ENCODE peak calls at places on chromosomes 4 and X, in seven cellular contexts. W, Y, E, D, T, B and Z are unnamed samples.
A peak's percentile ranks its signal among the peaks of the same experiment; 100 is the strongest.

GRCh38 chr4:119103263-119103662 is 32.4 kb upstream of the MYOZ2 start:
- DNase-seq in W (peak; percentile 97), Y (peak; percentile 36), E (no peak), D (peak; percentile 98), T (peak; percentile 99), B (peak; percentile 97), Z (peak; percentile 98)

GRCh38 chrX:83469551-83469950 is 38.5 kb upstream of the POU3F4 start:
- DNase-seq in W (peak; percentile 8), Y (peak; percentile 20), E (peak; percentile 50), D (peak; percentile 5), T (no peak), B (no peak), Z (no peak)

GRCh38 chr4:2688281-2688680 is 67.9 kb downstream of the TNIP2 start:
- DNase-seq in W (no peak), Y (no peak), E (no peak), D (no peak), T (no peak), B (no peak), Z (no peak)

GRCh38 chr4:22483551-22483981 is 32.3 kb downstream of the ADGRA3 start:
- DNase-seq in W (peak; percentile 73), Y (no peak), E (no peak), D (peak; percentile 98), T (peak; percentile 66), B (peak; percentile 41), Z (peak; percentile 49)

GRCh38 chr4:94152466-94152865 is 55.2 kb upstream of the SMARCAD1 start:
- DNase-seq in W (no peak), Y (no peak), E (no peak), D (no peak), T (no peak), B (no peak), Z (no peak)

GRCh38 chr4:46445689-46446339 is 55.9 kb upstream of the GABRA2 start:
- DNase-seq in W (no peak), Y (no peak), E (no peak), D (peak; percentile 38), T (no peak), B (no peak), Z (no peak)

GRCh38 chr4:65599335-65599734 is 71.0 kb downstream of the EPHA5 start:
- DNase-seq in W (peak; percentile 50), Y (no peak), E (no peak), D (peak; percentile 17), T (peak; percentile 10), B (peak; percentile 14), Z (no peak)

GRCh38 chrX:2710041-2710471 is 19.0 kb downstream of the CD99 start:
- DNase-seq in W (peak; percentile 88), Y (no peak), E (no peak), D (peak; percentile 93), T (peak; percentile 83), B (peak; percentile 41), Z (no peak)

GRCh38 chr4:186029731-186030421 is 39.1 kb upstream of the TLR3 start:
- DNase-seq in W (peak; percentile 69), Y (peak; percentile 36), E (no peak), D (peak; percentile 9), T (peak; percentile 55), B (peak; percentile 21), Z (peak; percentile 10)

GRCh38 chr4:153217440-153217839 is 13.2 kb downstream of the TRIM2 start:
- DNase-seq in W (no peak), Y (no peak), E (no peak), D (peak; percentile 88), T (peak; percentile 70), B (no peak), Z (no peak)

GRCh38 chr4:103499094-103499493 is 220.7 kb downstream of the TACR3 start:
- DNase-seq in W (no peak), Y (no peak), E (no peak), D (peak; percentile 79), T (peak; percentile 48), B (no peak), Z (no peak)

GRCh38 chr4:1571986-1572385 is 112.1 kb downstream of the FAM53A start:
- DNase-seq in W (no peak), Y (no peak), E (no peak), D (no peak), T (no peak), B (no peak), Z (no peak)

GRCh38 chr4:163393471-163393870 is 49.8 kb downstream of the NPY5R start:
- DNase-seq in W (no peak), Y (no peak), E (no peak), D (no peak), T (no peak), B (no peak), Z (no peak)

GRCh38 chrX:119942831-119943184 is 743 bp downstream of the NKAP start:
- DNase-seq in W (no peak), Y (no peak), E (no peak), D (no peak), T (no peak), B (no peak), Z (no peak)

GRCh38 chr4:98232202-98232601 is 29.0 kb upstream of the RAP1GDS1 start:
- DNase-seq in W (no peak), Y (no peak), E (no peak), D (peak; percentile 46), T (peak; percentile 11), B (no peak), Z (no peak)

GRCh38 chr4:54496412-54496811 is 161.3 kb upstream of the KIT start:
- DNase-seq in W (no peak), Y (no peak), E (no peak), D (no peak), T (no peak), B (no peak), Z (no peak)

GRCh38 chrX:46992070-46992469 is 79.8 kb downstream of the JADE3 start:
- DNase-seq in W (no peak), Y (no peak), E (no peak), D (no peak), T (no peak), B (no peak), Z (no peak)
- H3K4me3 ChIP-seq in W (no peak overlapping the region), Y (no peak overlapping the region), E (no peak overlapping the region), D (no peak overlapping the region), T (no peak overlapping the region), B (no peak overlapping the region), Z (no peak overlapping the region)

DNA sequence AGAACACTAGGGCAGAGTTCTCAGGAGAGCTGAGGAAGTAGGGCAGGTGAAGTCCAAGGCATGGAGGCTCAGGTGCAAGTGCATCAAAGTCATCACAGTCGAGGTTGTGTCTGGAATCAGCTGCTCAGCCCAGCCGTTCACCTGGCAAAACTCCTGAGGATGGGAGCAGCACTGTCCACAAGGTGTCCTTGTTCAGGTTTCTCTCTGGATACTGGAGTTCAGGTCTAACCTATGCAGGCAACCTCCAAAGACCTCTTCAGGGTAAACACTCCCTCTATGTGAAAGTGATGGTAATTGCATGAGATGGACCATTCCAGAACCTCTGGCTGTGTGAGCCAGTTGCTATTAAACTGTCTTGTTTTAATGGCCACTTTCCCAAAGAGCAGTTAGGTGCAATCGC is 120.2 kb upstream of the PSAPL1 start:
- DNase-seq in W (no peak), Y (no peak), E (no peak), D (no peak), T (no peak), B (no peak), Z (no peak)
- TF ChIP-seq CTCF in W (no peak), Y (no peak), E (no peak), D (no peak), T (no peak), B (no peak), Z (no peak)

GRCh38 chr4:15936495-15936894 is 2.0 kb downstream of the FGFBP1 start:
- DNase-seq in W (no peak), Y (peak; percentile 73), E (no peak), D (no peak), T (no peak), B (no peak), Z (no peak)

GRCh38 chr4:15938640-15939039 is at the start of gene FGFBP1:
- DNase-seq in W (no peak), Y (no peak), E (no peak), D (no peak), T (no peak), B (no peak), Z (no peak)

GRCh38 chr4:15938182-15938581 is 358 bp downstream of the FGFBP1 start:
- DNase-seq in W (no peak), Y (peak; percentile 94), E (no peak), D (no peak), T (no peak), B (no peak), Z (no peak)

GRCh38 chr4:15934259-15934658 is 4.3 kb downstream of the FGFBP1 start:
- DNase-seq in W (no peak), Y (no peak), E (no peak), D (no peak), T (no peak), B (no peak), Z (no peak)

DNA sequence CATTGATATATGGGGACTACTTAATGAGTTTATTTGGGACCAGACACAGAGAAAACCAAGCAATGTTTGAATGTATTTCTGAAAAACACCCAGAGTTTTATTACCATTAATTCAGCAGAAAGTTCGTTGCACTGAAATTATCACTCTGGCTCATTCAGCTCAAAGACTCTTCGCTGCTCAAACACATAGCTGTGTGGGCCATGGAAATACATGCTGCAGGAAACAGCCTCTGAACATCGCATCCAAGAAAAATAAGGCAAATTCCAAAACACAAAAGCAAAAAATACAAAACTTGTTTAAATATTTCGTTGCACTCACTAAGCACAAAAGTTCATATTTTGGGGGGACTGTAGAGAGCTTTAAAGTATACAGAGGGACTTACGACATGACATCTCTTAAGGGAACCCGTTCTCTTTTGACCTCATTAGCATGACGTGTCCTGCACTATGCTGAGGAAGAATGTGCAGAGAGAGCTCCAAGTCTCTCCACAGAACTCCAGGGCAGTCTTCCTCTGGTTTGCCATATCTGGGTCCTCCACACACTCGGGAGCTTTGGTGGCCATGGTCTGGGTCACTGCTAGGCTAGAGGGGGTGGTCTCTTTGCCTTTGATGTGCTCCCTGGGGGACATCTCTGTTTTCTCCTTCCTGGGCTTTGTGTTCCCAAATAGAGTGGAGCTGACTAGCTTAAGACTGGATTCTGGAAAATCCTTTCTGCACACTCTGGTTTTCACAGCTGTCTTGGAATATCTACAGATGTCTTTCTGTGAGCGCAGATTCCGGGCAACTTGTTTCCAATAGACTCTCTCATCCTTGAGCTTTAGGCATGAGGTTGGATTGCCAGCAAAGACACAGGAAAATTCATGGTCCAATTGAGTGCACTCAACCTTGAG is 2.8 kb downstream of the FGFBP1 start:
- DNase-seq in W (no peak), Y (no peak), E (no peak), D (no peak), T (no peak), B (no peak), Z (no peak)
- H3K4me3 ChIP-seq in W (no peak overlapping the region), Y (no peak overlapping the region), E (no peak overlapping the region), D (no peak overlapping the region), T (no peak overlapping the region), B (no peak overlapping the region), Z (no peak overlapping the region)

DNA sequence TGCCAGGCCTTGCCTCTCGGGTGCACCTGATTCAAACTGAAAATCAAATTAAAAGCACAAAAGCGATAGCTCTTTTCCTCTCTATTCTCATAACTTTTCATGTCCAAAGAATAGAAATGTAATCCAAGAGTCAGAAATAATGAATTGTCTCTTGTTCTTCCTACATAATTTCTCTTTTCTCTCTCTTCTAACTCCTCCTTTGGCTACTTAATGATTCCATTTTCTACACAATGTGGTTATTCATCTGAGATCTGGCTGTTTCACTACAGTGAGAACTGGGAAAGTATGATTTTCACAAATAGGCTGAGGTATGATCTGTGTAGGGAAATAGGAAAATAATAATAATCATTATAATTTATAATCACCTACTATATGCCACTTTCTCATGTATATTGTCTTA is 703.5 kb downstream of the PDHA2 start:
- DNase-seq in W (no peak), Y (no peak), E (no peak), D (no peak), T (no peak), B (no peak), Z (no peak)
- TF ChIP-seq CTCF in W (no peak), Y (no peak), E (no peak), D (no peak), T (no peak), B (no peak), Z (no peak)

GRCh38 chrX:152958524-152959465 is 35.1 kb downstream of the PNMA5 start:
- DNase-seq in W (peak; percentile 90), Y (peak; percentile 93), E (peak; percentile 73), D (peak; percentile 86), T (peak; percentile 90), B (peak; percentile 40), Z (peak; percentile 52)
- H3K4me3 ChIP-seq in W (peak overlapping the region; percentile 20), Y (no peak overlapping the region), E (no peak overlapping the region), D (peak overlapping the region; percentile 34), T (peak overlapping the region; percentile 39), B (peak overlapping the region; percentile 23), Z (peak overlapping the region; percentile 8)